ENCODE peak calls at places on chromosomes 2 and 18, in ten cellular contexts. C is GM13977; Q is nephron progenitor cell; S is kidney; R is IMR-90; F is RWPE1; Z is fibroblast of pulmonary artery; A is AG10803; M is lower lobe of right lung; O is CD8-positive, alpha-beta T cell. Y is an unnamed sample.

GRCh38 chr18:75238786-75239185 is 28.2 kb downstream of the TSHZ1 start:
- DNase-seq in Z (no peak), A (no peak), O (no peak), R (no peak), C (no peak), S (no peak), M (no peak), F (no peak), Q (no peak), Y (no peak)

GRCh38 chr2:116787808-116788207 is 1026.7 kb upstream of the DDX18 start:
- DNase-seq in Z (no peak), R (no peak), A (no peak), F (no peak), C (no peak), O (no peak), Q (no peak), S (no peak), M (no peak), Y (no peak)

GRCh38 chr2:49021170-49021743 is 133.1 kb downstream of the FSHR start:
- DNase-seq in R (no peak), S (no peak), Q (no peak), C (no peak), F (no peak), Z (no peak), A (no peak), M (no peak), O (no peak), Y (no peak)

GRCh38 chr18:63708650-63709049 is 5.9 kb downstream of the SERPINB11 start:
- DNase-seq in R (peak), A (peak), Z (peak), Q (no peak), F (no peak), M (no peak), S (no peak), C (no peak), O (no peak), Y (no peak)

GRCh38 chr2:223416826-223417610 is 185.1 kb downstream of the SCG2 start:
- DNase-seq in F (no peak), O (no peak), A (peak), S (no peak), C (no peak), Q (no peak), M (no peak), R (no peak), Z (peak), Y (peak)

GRCh38 chr2:231601356-231602229 is 8.9 kb downstream of the TEX44 start:
- DNase-seq in C (peak), O (peak), S (peak), M (peak), F (peak), R (peak), Q (peak), A (peak), Z (peak), Y (peak)

GRCh38 chr18:65924878-65925277 is 174.1 kb downstream of the CDH7 start:
- DNase-seq in F (no peak), Z (no peak), M (no peak), S (no peak), C (no peak), A (no peak), O (no peak), Q (no peak), R (no peak), Y (no peak)

GRCh38 chr2:111139637-111140317 is 19.1 kb downstream of the BCL2L11 start:
- DNase-seq in F (no peak), Q (no peak), R (peak), M (no peak), A (no peak), Z (no peak), S (no peak), O (no peak), C (no peak), Y (no peak)

GRCh38 chr2:106864051-106864450 is 21.9 kb downstream of the ST6GAL2 start:
- DNase-seq in F (no peak), M (no peak), A (no peak), R (no peak), O (no peak), S (no peak), C (no peak), Z (no peak), Q (no peak), Y (no peak)

GRCh38 chr2:106866636-106867035 is 19.3 kb downstream of the ST6GAL2 start:
- DNase-seq in A (peak), F (no peak), Q (no peak), M (no peak), R (no peak), O (no peak), C (no peak), Z (peak), S (no peak), Y (no peak)

GRCh38 chr2:106868199-106868598 is 17.8 kb downstream of the ST6GAL2 start:
- DNase-seq in F (no peak), M (no peak), Q (peak), A (no peak), Z (no peak), O (no peak), C (no peak), R (no peak), S (no peak), Y (no peak)

GRCh38 chr2:106867231-106867943 is 18.6 kb downstream of the ST6GAL2 start:
- DNase-seq in F (no peak), C (no peak), Z (no peak), A (no peak), Q (no peak), M (no peak), S (no peak), O (no peak), R (no peak), Y (no peak)

DNA sequence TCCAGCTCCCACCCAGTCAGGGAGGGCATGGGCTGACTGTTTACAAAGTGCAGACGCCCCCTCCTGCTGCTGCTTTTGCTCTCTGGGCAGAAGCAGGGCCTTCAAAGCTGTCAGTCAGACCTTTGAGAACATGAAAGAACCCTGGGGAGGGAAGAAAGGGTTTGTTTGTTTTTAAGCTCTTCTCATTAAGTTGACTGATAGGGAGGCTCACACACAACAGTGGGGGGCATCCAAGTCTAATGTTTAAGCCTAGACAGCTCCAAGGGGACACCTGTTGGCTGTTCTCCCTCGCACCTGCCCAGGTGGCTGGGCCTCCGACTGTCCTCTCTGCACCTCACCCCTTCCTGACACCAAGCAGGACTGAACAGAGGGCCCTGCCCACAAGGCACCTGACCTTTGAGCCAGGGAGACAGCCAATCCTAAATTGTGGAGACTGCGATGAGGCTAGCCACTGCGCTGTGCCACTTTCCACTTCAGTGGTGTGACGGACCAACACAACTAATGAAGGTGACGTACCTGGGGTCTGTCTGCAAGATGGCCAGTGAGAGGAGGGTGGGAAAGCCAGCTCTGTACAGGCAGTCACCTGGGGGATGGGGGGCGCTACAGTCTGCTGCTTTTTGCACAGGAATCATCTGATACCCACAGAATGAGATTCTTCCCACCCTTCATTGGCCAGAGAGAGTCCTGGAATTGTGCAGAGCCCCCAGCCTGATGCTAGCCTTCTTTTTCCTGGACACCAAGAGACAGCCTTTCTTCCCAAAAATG is 16.3 kb downstream of the ST6GAL2 start:
- DNase-seq in Q (no peak), F (no peak), S (no peak), M (no peak), R (no peak), C (no peak), A (no peak), O (no peak), Z (no peak), Y (no peak)
- TF ChIP-seq CTCF in Q (no peak), F (no peak), S (no peak), M (no peak), R (no peak), C (no peak), A (no peak), O (no peak), Z (no peak), Y (no peak)

DNA sequence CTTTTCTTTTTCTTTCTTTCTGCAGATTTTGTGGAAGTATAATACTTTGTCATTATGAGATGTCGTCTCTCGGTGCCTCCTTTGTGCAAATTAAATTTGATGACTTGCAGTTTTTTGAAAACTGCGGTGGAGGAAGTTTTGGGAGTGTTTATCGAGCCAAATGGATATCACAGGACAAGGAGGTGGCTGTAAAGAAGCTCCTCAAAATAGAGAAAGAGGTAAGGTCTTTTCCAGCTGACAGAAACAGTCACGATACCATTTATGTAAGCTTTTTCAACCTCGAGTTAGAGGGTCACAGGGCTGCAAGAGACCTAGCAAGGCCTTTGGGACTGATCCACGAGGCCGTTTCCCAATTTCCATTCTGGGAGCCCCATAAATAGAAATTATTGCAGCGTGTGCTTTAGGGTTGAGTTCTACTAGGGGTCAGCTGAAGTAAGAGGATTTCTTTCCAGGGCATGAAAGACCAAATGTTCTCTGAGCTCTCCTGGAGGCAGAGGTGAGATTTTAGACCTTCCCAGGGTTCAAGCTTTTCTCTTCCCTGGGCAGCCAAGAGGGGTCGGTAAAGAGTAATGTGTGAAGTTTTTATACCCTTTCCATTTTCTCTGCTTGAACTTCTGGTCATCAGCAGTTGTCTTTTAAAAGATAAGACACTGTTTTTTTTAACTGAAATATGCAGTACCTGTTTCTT is 15.5 kb downstream of the MAP3K20 start:
- DNase-seq in A (no peak), M (no peak), S (peak), R (no peak), Z (no peak), F (no peak), Q (no peak), O (no peak), C (no peak), Y (peak)
- TF ChIP-seq CTCF in A (peak), M (no peak), S (no peak), R (peak), Z (peak), F (no peak), Q (no peak), O (no peak), C (peak), Y (peak)

DNA sequence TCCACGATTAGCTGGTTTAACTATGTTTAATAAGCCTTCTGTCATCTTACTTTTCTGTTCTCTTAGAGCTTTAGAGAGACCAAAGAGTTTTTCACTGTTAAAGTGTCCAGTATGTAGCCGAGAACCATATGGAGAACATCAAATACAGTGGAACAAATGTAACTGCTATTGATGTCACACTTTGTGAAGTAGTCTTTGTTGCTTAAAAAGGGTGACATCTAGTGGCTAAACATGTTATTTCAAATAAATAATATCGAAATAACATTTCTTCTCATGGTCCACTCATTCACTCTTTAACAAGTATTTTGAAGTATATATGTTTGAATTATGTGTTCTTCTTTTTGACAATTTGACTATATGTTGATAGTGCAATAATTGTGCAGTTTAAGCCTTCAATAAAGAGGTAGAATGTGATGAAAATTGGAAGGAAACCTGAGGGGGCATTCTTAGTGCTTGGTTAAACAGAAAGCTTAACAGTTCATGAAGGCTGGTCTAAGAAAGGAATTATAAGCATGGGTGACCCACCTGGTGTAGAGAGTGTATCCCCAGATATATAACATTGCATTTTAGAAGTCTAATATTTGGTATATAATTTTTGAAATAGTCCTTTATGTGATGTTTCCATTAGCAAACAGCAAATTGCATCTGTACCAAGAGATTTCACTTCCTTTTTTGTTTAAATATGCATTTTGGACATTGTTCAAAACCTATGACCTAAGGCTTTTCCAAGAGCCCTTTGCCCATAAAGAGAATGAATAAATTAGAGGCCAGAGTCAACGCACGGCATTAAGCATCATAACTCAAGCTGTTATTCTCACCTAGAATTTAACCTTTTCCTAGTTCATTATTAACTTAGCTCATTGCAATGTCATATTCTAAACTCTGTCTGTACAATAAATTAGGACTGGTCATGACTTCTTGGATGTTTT is 112.1 kb downstream of the KYNU start:
- DNase-seq in Z (peak), Q (no peak), C (peak), A (peak), O (no peak), M (no peak), S (no peak), R (peak), F (no peak), Y (no peak)
- TF ChIP-seq CTCF in Z (peak), Q (peak), C (peak), A (peak), O (peak), M (peak), S (peak), R (peak), F (peak), Y (peak)

DNA sequence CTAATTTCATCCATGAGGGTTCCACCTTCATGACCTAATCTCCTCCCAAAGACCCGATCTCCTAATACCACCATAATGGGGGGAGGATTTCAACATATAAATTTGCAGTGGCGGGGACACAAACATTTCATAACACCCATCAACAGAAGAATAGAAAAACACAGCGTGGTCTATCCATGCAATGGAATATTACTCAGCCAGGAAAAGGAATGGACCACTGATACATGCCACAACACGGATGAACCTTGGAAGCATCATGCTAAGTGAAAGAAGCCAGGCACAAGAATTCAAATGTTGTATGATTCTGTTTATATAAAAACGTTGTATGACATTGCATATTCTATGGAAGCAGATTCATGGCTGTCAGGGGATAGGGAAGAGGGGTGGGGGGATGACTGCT is 2.7 kb downstream of the PRLH start:
- DNase-seq in O (no peak), F (no peak), M (no peak), R (no peak), S (no peak), C (no peak), Q (no peak), A (no peak), Z (no peak), Y (no peak)
- TF ChIP-seq CTCF in O (no peak), F (no peak), M (no peak), R (no peak), S (no peak), C (no peak), Q (no peak), A (no peak), Z (no peak), Y (no peak)

GRCh38 chr2:46351388-46352141 is 54.4 kb downstream of the EPAS1 start:
- DNase-seq in C (no peak), Z (no peak), R (no peak), O (peak), A (no peak), M (peak), F (no peak), Q (no peak), S (peak), Y (peak)

GRCh38 chr2:46350030-46350699 is 53.0 kb downstream of the EPAS1 start:
- DNase-seq in M (no peak), F (no peak), C (no peak), O (no peak), R (no peak), A (no peak), S (no peak), Q (no peak), Z (peak), Y (no peak)

GRCh38 chr2:46355756-46356155 is 58.5 kb downstream of the EPAS1 start:
- DNase-seq in Q (no peak), A (no peak), C (no peak), O (no peak), F (no peak), M (no peak), S (no peak), Z (no peak), R (no peak), Y (no peak)

GRCh38 chr2:46353509-46353908 is 56.3 kb downstream of the EPAS1 start:
- DNase-seq in A (no peak), R (no peak), S (no peak), O (no peak), Q (no peak), F (no peak), C (no peak), M (no peak), Z (no peak), Y (no peak)

GRCh38 chr2:46352621-46353020 is 55.4 kb downstream of the EPAS1 start:
- DNase-seq in A (no peak), O (no peak), Z (no peak), F (no peak), R (no peak), Q (no peak), C (no peak), M (peak), S (peak), Y (peak)
- TF ChIP-seq CTCF in A (no peak), O (no peak), Z (peak), F (no peak), R (no peak), Q (no peak), C (no peak), M (no peak), S (peak), Y (peak)

Y was measured in left ventricle myocardium inferior.